ENCODE peak calls at places on chromosome 3, in eight cellular contexts. M is ovary; Z is mesendoderm; O is cardiac muscle cell; F is OCI-LY7; H is uterus; X is CD8-positive, alpha-beta memory T cell; E is A549. N is an unnamed sample.

GRCh38 chr3:190031887-190032752 is 88.6 kb downstream of the P3H2 start:
- DNase-seq in Z (no peak), X (no peak), H (no peak), E (no peak), O (no peak), M (no peak), F (no peak), N (no peak)

GRCh38 chr3:154779571-154779970 is 300.5 kb upstream of the MME start:
- DNase-seq in E (no peak), X (no peak), O (peak; percentile 62), Z (no peak), F (no peak), H (no peak), M (no peak), N (peak; percentile 52)

GRCh38 chr3:126130981-126131750 is 47.2 kb upstream of the SLC41A3 start:
- DNase-seq in E (no peak), X (no peak), O (no peak), F (no peak), M (peak; percentile 23), H (peak; percentile 11), Z (no peak), N (no peak)

GRCh38 chr3:112463250-112463649 is 36.0 kb downstream of the BTLA start:
- DNase-seq in O (no peak), E (no peak), F (peak; percentile 8), H (no peak), Z (no peak), M (no peak), X (no peak), N (no peak)

GRCh38 chr3:127825764-127826163 is 3.4 kb upstream of the MGLL start:
- DNase-seq in E (no peak), F (no peak), M (no peak), Z (no peak), H (no peak), X (no peak), O (no peak), N (no peak)

GRCh38 chr3:8237893-8238292 is 263.7 kb upstream of the LMCD1 start:
- DNase-seq in X (no peak), O (no peak), F (no peak), M (no peak), E (no peak), Z (no peak), H (no peak), N (no peak)

GRCh38 chr3:68088216-68088615 is 433.8 kb upstream of the SUCLG2 start:
- DNase-seq in Z (no peak), E (no peak), X (peak; percentile 77), F (no peak), O (no peak), H (no peak), M (no peak), N (no peak)

GRCh38 chr3:138263104-138263503 is 66.5 kb downstream of the NME9 start:
- DNase-seq in X (no peak), H (no peak), O (no peak), F (no peak), E (peak; percentile 0), M (no peak), Z (peak; percentile 2), N (no peak)

GRCh38 chr3:51971350-51971749 is 2.5 kb downstream of the ABHD14B start:
- DNase-seq in O (no peak), X (no peak), Z (no peak), F (no peak), M (no peak), E (no peak), H (no peak), N (no peak)

GRCh38 chr3:136380530-136380929 is 130.4 kb downstream of the PCCB start:
- DNase-seq in O (peak; percentile 28), F (no peak), M (no peak), H (no peak), X (no peak), E (no peak), Z (no peak), N (peak; percentile 78)

GRCh38 chr3:9352917-9353823 is 9.7 kb upstream of the THUMPD3 start:
- DNase-seq in F (peak; percentile 64), E (peak; percentile 72), H (peak; percentile 72), O (peak; percentile 82), Z (peak; percentile 79), X (peak; percentile 47), M (peak; percentile 77), N (peak; percentile 91)

GRCh38 chr3:38980972-38981371 is 70.8 kb downstream of the SCN11A start:
- DNase-seq in H (no peak), X (no peak), F (no peak), Z (no peak), E (no peak), M (no peak), O (no peak), N (no peak)

GRCh38 chr3:54146383-54147239 is 24.3 kb downstream of the CACNA2D3 start:
- DNase-seq in E (peak; percentile 36), H (no peak), M (peak; percentile 52), Z (peak; percentile 59), O (peak; percentile 58), F (peak; percentile 14), X (no peak), N (no peak)

GRCh38 chr3:20190991-20191390 is 5.0 kb upstream of the SGO1 start:
- DNase-seq in F (no peak), O (no peak), H (no peak), X (no peak), M (no peak), Z (peak; percentile 32), E (peak; percentile 20), N (no peak)

GRCh38 chr3:186932281-186933181 is 2.2 kb downstream of the ST6GAL1 start:
- DNase-seq in O (peak; percentile 35), M (no peak), E (no peak), Z (no peak), F (no peak), H (peak; percentile 44), X (no peak), N (no peak)

GRCh38 chr3:46019707-46020106 is 7.6 kb downstream of the XCR1 start:
- DNase-seq in O (no peak), E (no peak), Z (no peak), H (no peak), F (no peak), M (no peak), X (no peak), N (peak; percentile 94)

GRCh38 chr3:157070600-157070999 is 89.3 kb downstream of the CCNL1 start:
- DNase-seq in M (no peak), E (no peak), F (no peak), Z (no peak), X (no peak), O (peak; percentile 22), H (no peak), N (no peak)

GRCh38 chr3:69441028-69441427 is 55.1 kb upstream of the FRMD4B start:
- DNase-seq in H (no peak), E (no peak), O (no peak), F (no peak), M (no peak), X (no peak), Z (no peak), N (no peak)
- H3K27ac ChIP-seq in H (no peak overlapping the region), E (no peak overlapping the region), O (no peak overlapping the region), F (no peak overlapping the region), M (no peak overlapping the region), X (no peak overlapping the region), Z (no peak overlapping the region), N (no peak overlapping the region)

DNA sequence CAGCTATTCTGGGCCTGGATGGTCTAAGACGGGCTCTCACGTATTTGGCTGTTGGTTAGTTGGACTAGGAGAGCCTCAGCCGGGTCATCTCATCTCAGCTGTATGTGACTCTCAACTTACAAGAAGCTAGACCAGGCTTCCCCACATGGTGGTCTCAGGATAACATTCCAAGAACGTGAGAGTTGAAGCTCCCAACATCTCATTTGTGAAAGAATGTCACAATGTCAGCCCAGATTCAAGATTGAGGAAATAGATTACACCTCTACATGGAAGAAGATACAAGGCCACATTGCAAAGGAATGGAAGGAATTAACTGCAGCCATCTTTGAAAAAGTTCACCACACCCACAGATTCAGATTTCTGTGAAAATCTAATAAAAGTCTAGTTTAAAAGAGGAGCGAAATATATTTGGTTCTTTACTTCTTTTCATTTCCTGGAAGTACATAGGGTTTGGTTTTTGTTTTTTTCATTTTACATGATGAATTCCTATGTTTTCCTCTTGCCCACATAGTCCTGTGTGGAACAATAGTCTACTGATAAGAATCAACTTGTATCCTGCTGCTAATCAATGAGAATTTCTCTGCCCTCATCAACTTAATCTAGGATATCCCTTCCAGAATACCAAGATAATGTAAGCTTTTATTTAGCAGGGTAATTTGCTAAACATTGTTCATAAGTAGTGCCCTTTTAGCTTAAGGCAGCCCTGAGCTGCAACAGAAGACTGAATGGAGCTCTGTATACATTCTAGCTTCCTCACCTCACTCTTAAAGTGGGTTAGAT is 116.5 kb downstream of the CMSS1 start:
- DNase-seq in F (no peak), M (no peak), H (no peak), Z (peak; percentile 98), O (no peak), E (no peak), X (no peak), N (no peak)
- H3K27ac ChIP-seq in F (no peak overlapping the region), M (no peak overlapping the region), H (peak overlapping the region; percentile 67), Z (no peak overlapping the region), O (no peak overlapping the region), E (no peak overlapping the region), X (no peak overlapping the region), N (no peak overlapping the region)

DNA sequence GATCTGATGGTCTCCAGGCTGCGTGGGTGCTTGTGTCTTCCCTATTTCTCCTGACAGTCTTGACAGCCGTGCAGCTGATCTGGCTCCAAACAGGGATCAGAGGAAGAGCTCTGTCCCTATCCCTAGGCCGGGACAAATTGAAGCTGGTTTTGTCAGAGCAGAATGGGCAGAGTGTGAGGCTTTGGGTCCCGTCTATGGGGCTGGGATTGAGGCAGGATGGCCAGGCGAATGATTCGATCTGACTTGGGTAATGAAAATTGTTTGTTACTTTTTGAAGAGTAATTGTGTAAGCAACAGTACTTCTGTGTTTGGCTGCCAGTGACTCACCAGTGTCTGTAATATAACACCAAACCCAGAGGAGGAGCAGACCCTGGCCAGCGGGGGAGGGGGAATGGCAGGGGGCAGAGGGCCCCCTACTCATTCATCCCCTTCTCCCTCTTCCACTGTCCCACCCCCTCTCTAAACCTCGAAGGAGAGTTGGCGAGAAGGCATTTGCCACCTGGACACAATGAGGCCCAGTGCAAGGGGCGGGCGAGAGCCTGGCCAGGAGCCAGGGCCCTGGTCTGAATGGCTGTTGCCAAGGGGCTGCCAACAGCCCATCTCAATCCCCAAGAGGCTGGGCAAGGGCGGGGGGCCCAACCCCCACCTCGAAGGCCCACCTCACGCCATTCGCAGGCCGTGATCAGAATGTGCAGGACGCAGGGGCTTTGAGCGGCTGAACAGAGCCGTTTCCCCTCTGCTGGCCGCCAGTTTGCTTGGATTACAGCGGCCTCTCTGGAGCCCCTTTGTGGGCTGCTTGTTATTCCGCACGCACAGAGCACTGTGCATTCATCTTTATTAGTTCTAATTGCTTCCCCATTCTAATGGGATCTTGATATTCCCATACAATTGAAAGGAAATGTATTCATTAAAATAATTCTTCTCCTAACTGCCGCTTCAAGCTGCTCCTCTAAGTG is 5.1 kb upstream of the MAGEF1 start:
- DNase-seq in M (peak; percentile 74), O (peak; percentile 66), Z (peak; percentile 70), X (no peak), E (no peak), H (peak; percentile 73), F (no peak), N (peak; percentile 91)
- H3K27ac ChIP-seq in M (peak overlapping the region; percentile 64), O (peak overlapping the region; percentile 92), Z (peak overlapping the region; percentile 60), X (no peak overlapping the region), E (no peak overlapping the region), H (peak overlapping the region; percentile 73), F (no peak overlapping the region), N (peak overlapping the region; percentile 48)

DNA sequence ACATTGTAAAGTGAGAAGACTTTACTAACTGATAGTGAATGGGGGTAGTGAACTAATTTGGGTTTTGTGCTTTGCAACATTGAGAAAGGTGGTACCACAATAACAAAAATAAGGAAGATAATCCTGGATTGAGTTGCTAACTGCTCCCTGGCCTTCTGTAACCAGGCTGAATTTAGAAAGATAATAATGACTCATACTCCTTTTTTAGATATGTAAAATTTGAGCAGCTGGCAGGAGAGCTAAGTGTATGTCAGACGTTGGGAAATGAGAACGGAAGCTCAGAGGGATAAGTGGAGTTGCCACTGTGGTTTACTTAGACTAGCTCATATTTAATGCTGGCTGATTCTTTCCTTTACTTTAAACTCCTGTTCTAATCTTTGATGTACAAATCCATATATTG is 17.1 kb downstream of the TCAIM start:
- DNase-seq in H (peak; percentile 23), X (no peak), F (no peak), O (peak; percentile 90), E (no peak), M (no peak), Z (no peak), N (peak; percentile 94)
- H3K27ac ChIP-seq in H (peak overlapping the region; percentile 66), X (no peak overlapping the region), F (no peak overlapping the region), O (peak overlapping the region; percentile 80), E (no peak overlapping the region), M (no peak overlapping the region), Z (no peak overlapping the region), N (peak overlapping the region; percentile 52)